ENCODE peak calls at places on chromosomes 12 and 14, in four cellular contexts. N, X, O and Y are unnamed samples.
A peak's percentile ranks its signal among the peaks of the same experiment; 100 is the strongest.

GRCh38 chr12:40986031-40986430 is 202.1 kb upstream of the PDZRN4 start:
- DNase-seq in N (no peak), X (no peak), O (no peak), Y (no peak)

GRCh38 chr12:6337958-6338406 is 3.9 kb downstream of the TNFRSF1A start:
- DNase-seq in N (no peak), X (no peak), O (no peak), Y (no peak)

GRCh38 chr12:45648070-45648469 is 81.4 kb upstream of the ARID2 start:
- DNase-seq in N (no peak), X (no peak), O (peak; percentile 15), Y (no peak)

GRCh38 chr14:74765721-74766120 is 2.6 kb downstream of the YLPM1 start:
- DNase-seq in N (no peak), X (no peak), O (no peak), Y (no peak)

GRCh38 chr14:35341454-35342159 is 49.4 kb downstream of the PSMA6 start:
- DNase-seq in N (no peak), X (peak; percentile 98), O (peak; percentile 85), Y (no peak)

GRCh38 chr14:77027538-77028383 is 747 bp downstream of the IRF2BPL start:
- DNase-seq in N (peak; percentile 66), X (peak; percentile 84), O (peak; percentile 87), Y (peak; percentile 71)

GRCh38 chr14:29716150-29716549 is 211.5 kb downstream of the PRKD1 start:
- DNase-seq in N (no peak), X (no peak), O (no peak), Y (no peak)

GRCh38 chr12:81759215-81759991 is at the start of gene PPFIA2:
- DNase-seq in N (no peak), X (no peak), O (peak; percentile 35), Y (no peak)

GRCh38 chr14:94393474-94393873 is 5.1 kb upstream of the SERPINA1 start:
- DNase-seq in N (no peak), X (no peak), O (no peak), Y (no peak)

GRCh38 chr14:89188492-89188891 is 228.5 kb downstream of the FOXN3 start:
- DNase-seq in N (no peak), X (no peak), O (no peak), Y (no peak)

GRCh38 chr12:63151061-63151897 is at the start of gene AVPR1A:
- DNase-seq in N (no peak), X (no peak), O (peak; percentile 41), Y (no peak)

GRCh38 chr12:53279888-53280498 is 11.9 kb downstream of the ESPL1 start:
- DNase-seq in N (no peak), X (no peak), O (no peak), Y (no peak)

GRCh38 chr12:54983536-54984102 is 943 bp downstream of the TESPA1 start:
- DNase-seq in N (no peak), X (no peak), O (no peak), Y (peak; percentile 18)

GRCh38 chr12:116263844-116264243 is 13.6 kb downstream of the MED13L start:
- DNase-seq in N (no peak), X (no peak), O (no peak), Y (no peak)

GRCh38 chr12:28446031-28446430 is 255.8 kb downstream of the CCDC91 start:
- DNase-seq in N (no peak), X (no peak), O (no peak), Y (no peak)

GRCh38 chr14:99792551-99793212 is 531 bp upstream of the EML1 start:
- DNase-seq in N (no peak), X (no peak), O (no peak), Y (no peak)

GRCh38 chr12:48946206-48946605 is 11.1 kb downstream of the ARF3 start:
- DNase-seq in N (no peak), X (no peak), O (no peak), Y (no peak)